ENCODE peak calls at places on chromosome 13, in ten cellular contexts. A is ovary; G is CD4-positive, CD25-positive, alpha-beta regulatory T cell; F is stomach; Z is heart left ventricle; H is left ventricle myocardium inferior; U is GM23248; R is breast epithelium; I is body of pancreas; M is mucosa of descending colon. D is an unnamed sample. For H3K4me1, the result is how much of the 10 kb centered on the place peaks cover.

GRCh38 chr13:18952225-18953016 is 229.2 kb downstream of the TUBA3C start:
- DNase-seq in A (no peak), G (no peak), F (no peak), Z (no peak), H (no peak), U (no peak), R (no peak), I (no peak), M (no peak), D (no peak)

GRCh38 chr13:84649853-84650252 is 767.6 kb upstream of the SLITRK1 start:
- DNase-seq in A (no peak), G (no peak), F (no peak), Z (peak), H (no peak), U (peak), R (no peak), I (no peak), M (no peak), D (peak)

GRCh38 chr13:52931913-52932312 is 83.5 kb upstream of the PCDH8 start:
- DNase-seq in A (no peak), G (no peak), F (no peak), Z (no peak), H (no peak), U (no peak), R (no peak), I (no peak), M (no peak), D (no peak)

GRCh38 chr13:80654638-80655249 is 313.8 kb upstream of the SPRY2 start:
- DNase-seq in A (no peak), G (no peak), F (no peak), Z (no peak), H (no peak), U (no peak), R (no peak), I (no peak), M (no peak), D (peak)

GRCh38 chr13:40315416-40316064 is 350.9 kb downstream of the FOXO1 start:
- DNase-seq in A (no peak), G (peak), F (no peak), Z (peak), H (no peak), U (no peak), R (no peak), I (peak), M (no peak), D (peak)

GRCh38 chr13:85970727-85971126 is 171.5 kb upstream of the SLITRK6 start:
- DNase-seq in A (no peak), G (no peak), F (no peak), Z (no peak), H (no peak), U (peak), R (no peak), I (no peak), M (no peak), D (no peak)

GRCh38 chr13:54658771-54659170 is 1630.2 kb downstream of the OLFM4 start:
- DNase-seq in A (no peak), G (no peak), F (no peak), Z (no peak), H (no peak), U (no peak), R (no peak), I (no peak), M (no peak), D (no peak)

GRCh38 chr13:25171517-25172302 is at the start of gene AMER2:
- DNase-seq in A (no peak), G (no peak), F (no peak), Z (no peak), H (peak), U (peak), R (no peak), I (peak), M (no peak), D (no peak)

GRCh38 chr13:74641586-74641985 is 507.4 kb upstream of the KLF12 start:
- DNase-seq in A (no peak), G (no peak), F (no peak), Z (no peak), H (no peak), U (peak), R (no peak), I (no peak), M (no peak), D (no peak)

GRCh38 chr13:31947506-31947905 is 84.1 kb upstream of the FRY start:
- DNase-seq in A (no peak), G (no peak), F (no peak), Z (no peak), H (no peak), U (peak), R (no peak), I (peak), M (no peak), D (no peak)

GRCh38 chr13:34065915-34066314 is 248.0 kb downstream of the RFC3 start:
- DNase-seq in A (no peak), G (no peak), F (no peak), Z (no peak), H (no peak), U (no peak), R (no peak), I (no peak), M (no peak), D (no peak)

GRCh38 chr13:48624858-48625257 is 28.9 kb upstream of the CYSLTR2 start:
- DNase-seq in A (no peak), G (no peak), F (no peak), Z (no peak), H (no peak), U (no peak), R (no peak), I (no peak), M (no peak), D (no peak)

GRCh38 chr13:94901070-94901469 is 188.7 kb upstream of the SOX21 start:
- DNase-seq in A (no peak), G (no peak), F (no peak), Z (no peak), H (no peak), U (no peak), R (no peak), I (no peak), M (no peak), D (no peak)

GRCh38 chr13:51895906-51896888 is 34.4 kb downstream of the CCDC70 start:
- DNase-seq in A (no peak), G (peak), F (peak), Z (peak), H (peak), U (peak), R (no peak), I (peak), M (peak), D (peak)

GRCh38 chr13:71879129-71879535 is 12.1 kb upstream of the DACH1 start:
- DNase-seq in A (no peak), G (no peak), F (no peak), Z (peak), H (no peak), U (peak), R (no peak), I (peak), M (no peak), D (peak)

GRCh38 chr13:65990684-65991083 is 1239.5 kb downstream of the PCDH9 start:
- DNase-seq in A (no peak), G (no peak), F (no peak), Z (no peak), H (no peak), U (no peak), R (no peak), I (no peak), M (no peak), D (no peak)

GRCh38 chr13:53074119-53074518 is 45.5 kb downstream of the OLFM4 start:
- DNase-seq in A (no peak), G (no peak), F (no peak), Z (no peak), H (no peak), U (no peak), R (no peak), I (no peak), M (no peak), D (no peak)

GRCh38 chr13:77383097-77383496 is 56.2 kb upstream of the MYCBP2 start:
- DNase-seq in A (no peak), G (no peak), F (no peak), Z (no peak), H (no peak), U (no peak), R (no peak), I (no peak), M (no peak), D (no peak)

GRCh38 chr13:77386046-77386445 is 59.2 kb upstream of the MYCBP2 start:
- DNase-seq in A (no peak), G (no peak), F (no peak), Z (no peak), H (no peak), U (peak), R (no peak), I (no peak), M (no peak), D (no peak)

GRCh38 chr13:77386880-77387606 is 60.1 kb upstream of the MYCBP2 start:
- DNase-seq in A (no peak), G (no peak), F (no peak), Z (no peak), H (no peak), U (peak), R (no peak), I (peak), M (no peak), D (no peak)

GRCh38 chr13:77387607-77388200 is 60.8 kb upstream of the MYCBP2 start:
- DNase-seq in A (no peak), G (no peak), F (no peak), Z (no peak), H (no peak), U (peak), R (no peak), I (no peak), M (no peak), D (no peak)

DNA sequence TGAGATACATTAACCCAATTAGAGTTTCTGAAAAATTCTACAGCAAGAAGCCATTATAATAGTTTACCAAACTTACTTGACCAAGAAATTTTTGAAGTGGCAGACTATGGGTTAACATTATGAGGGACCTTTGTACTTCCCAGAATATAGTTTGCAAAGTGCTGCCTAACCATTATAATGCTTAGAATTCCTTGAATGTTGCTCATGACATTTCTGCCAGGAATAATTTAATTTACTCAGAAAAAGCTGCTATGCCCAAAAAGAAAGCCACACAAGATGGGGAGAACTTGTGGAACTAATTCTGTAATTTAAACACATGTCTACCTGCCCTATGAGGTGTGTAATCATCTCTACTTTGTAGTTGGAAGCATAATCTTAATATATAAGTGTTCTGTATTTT is 58.1 kb upstream of the MYCBP2 start:
- DNase-seq in A (no peak), G (no peak), F (no peak), Z (no peak), H (no peak), U (peak), R (no peak), I (no peak), M (no peak), D (no peak)
- H3K4me1 ChIP-seq in A (under half), G (under half), F (under half), Z (under half), H (under half), U (under half), R (under half), I (under half), M (under half), D (under half)

GRCh38 chr13:114115191-114115671 is 17.2 kb downstream of the RASA3 start:
- DNase-seq in A (no peak), G (no peak), F (peak), Z (peak), H (no peak), U (peak), R (peak), I (peak), M (peak), D (peak)

GRCh38 chr13:114111577-114111976 is 20.8 kb downstream of the RASA3 start:
- DNase-seq in A (no peak), G (no peak), F (no peak), Z (no peak), H (no peak), U (peak), R (no peak), I (no peak), M (no peak), D (no peak)

GRCh38 chr13:114112231-114112825 is 20.1 kb downstream of the RASA3 start:
- DNase-seq in A (no peak), G (no peak), F (no peak), Z (no peak), H (no peak), U (no peak), R (peak), I (no peak), M (peak), D (no peak)

GRCh38 chr13:114113961-114114360 is 18.5 kb downstream of the RASA3 start:
- DNase-seq in A (no peak), G (no peak), F (no peak), Z (no peak), H (no peak), U (no peak), R (peak), I (no peak), M (peak), D (no peak)

GRCh38 chr13:114112826-114113322 is 19.5 kb downstream of the RASA3 start:
- DNase-seq in A (no peak), G (no peak), F (no peak), Z (no peak), H (no peak), U (no peak), R (peak), I (no peak), M (peak), D (no peak)
- H3K4me1 ChIP-seq in A (under half), G (half or more), F (under half), Z (under half), H (under half), U (under half), R (under half), I (under half), M (under half), D (under half)

GRCh38 chr13:46385946-46386345 is 1.1 kb downstream of the RUBCNL start:
- DNase-seq in A (no peak), G (no peak), F (no peak), Z (no peak), H (no peak), U (peak), R (no peak), I (no peak), M (no peak), D (no peak)
- H3K4me1 ChIP-seq in A (under half), G (under half), F (under half), Z (under half), H (under half), U (under half), R (under half), I (under half), M (under half), D (under half)

GRCh38 chr13:21176195-21176981 is at the start of the genes MRPL57 and SKA3:
- DNase-seq in A (peak), G (peak), F (peak), Z (peak), H (peak), U (peak), R (peak), I (peak), M (peak), D (peak)
- H3K4me1 ChIP-seq in A (under half), G (under half), F (under half), Z (under half), H (under half), U (under half), R (under half), I (under half), M (under half), D (under half)

DNA sequence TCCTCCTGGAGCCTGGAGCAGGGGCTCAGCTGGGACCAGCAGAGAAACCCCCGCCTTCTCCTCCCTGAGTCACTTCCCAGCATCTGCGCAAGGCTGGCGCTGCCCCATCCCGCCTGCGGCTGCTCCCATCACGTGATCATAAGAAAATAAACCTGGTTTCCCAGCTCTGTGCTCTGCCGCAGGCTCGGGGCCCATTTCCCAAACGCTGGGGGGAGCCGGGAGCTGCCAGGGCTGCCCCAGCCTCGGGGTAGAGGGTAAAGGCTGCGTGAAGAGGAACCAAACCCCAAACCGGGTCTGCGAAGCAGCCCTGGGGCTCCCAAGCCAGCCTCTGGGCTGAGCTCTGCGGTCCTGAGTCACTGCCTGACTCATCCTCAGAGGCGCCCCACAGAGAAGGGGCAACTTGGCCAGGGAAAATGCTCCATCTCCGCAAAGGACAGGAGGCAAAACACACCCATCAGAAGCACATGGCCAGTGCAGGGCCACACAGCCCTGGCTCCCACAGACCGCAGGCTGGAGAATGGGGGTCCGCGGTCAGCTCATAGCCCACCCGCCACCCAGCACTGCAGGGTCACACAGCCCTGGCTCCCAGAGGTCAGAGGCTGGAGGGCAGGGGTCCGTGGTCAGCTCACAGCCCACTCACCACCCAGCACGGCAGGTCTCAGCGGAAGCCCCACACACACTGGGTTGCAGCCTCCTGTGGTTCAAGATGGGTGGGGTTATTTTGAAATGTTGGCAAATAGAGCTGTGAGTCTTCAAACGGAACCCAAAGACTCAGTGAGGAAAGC is 67.1 kb downstream of the RASA3 start:
- DNase-seq in A (peak), G (peak), F (peak), Z (peak), H (peak), U (peak), R (peak), I (peak), M (peak), D (peak)
- H3K4me1 ChIP-seq in A (under half), G (half or more), F (half or more), Z (half or more), H (half or more), U (half or more), R (under half), I (under half), M (under half), D (half or more)

GRCh38 chr13:46667687-46668281 is 114.8 kb downstream of the LRCH1 start:
- DNase-seq in A (no peak), G (no peak), F (no peak), Z (no peak), H (no peak), U (peak), R (no peak), I (no peak), M (no peak), D (no peak)
- H3K4me1 ChIP-seq in A (under half), G (under half), F (under half), Z (half or more), H (half or more), U (under half), R (under half), I (under half), M (under half), D (half or more)

GRCh38 chr13:98520674-98521449 is 56.0 kb downstream of the STK24 start:
- DNase-seq in A (no peak), G (no peak), F (no peak), Z (no peak), H (no peak), U (peak), R (no peak), I (no peak), M (no peak), D (no peak)
- H3K4me1 ChIP-seq in A (under half), G (half or more), F (under half), Z (half or more), H (half or more), U (under half), R (under half), I (half or more), M (under half), D (half or more)

GRCh38 chr13:110912651-110913051 is 2.2 kb downstream of the ANKRD10 start:
- DNase-seq in A (no peak), G (no peak), F (no peak), Z (no peak), H (no peak), U (peak), R (no peak), I (peak), M (no peak), D (no peak)

GRCh38 chr13:110913911-110914292 is 967 bp downstream of the ANKRD10 start:
- DNase-seq in A (no peak), G (no peak), F (no peak), Z (no peak), H (no peak), U (peak), R (no peak), I (no peak), M (no peak), D (no peak)

GRCh38 chr13:110910013-110910890 is 4.6 kb downstream of the ANKRD10 start:
- DNase-seq in A (no peak), G (no peak), F (no peak), Z (no peak), H (no peak), U (no peak), R (no peak), I (peak), M (no peak), D (no peak)

GRCh38 chr13:110913322-110913721 is 1.5 kb downstream of the ANKRD10 start:
- DNase-seq in A (no peak), G (no peak), F (peak), Z (no peak), H (no peak), U (peak), R (no peak), I (peak), M (peak), D (no peak)

GRCh38 chr13:110911880-110912279 is 3.0 kb downstream of the ANKRD10 start:
- DNase-seq in A (no peak), G (no peak), F (no peak), Z (no peak), H (no peak), U (peak), R (no peak), I (no peak), M (no peak), D (no peak)
- H3K4me1 ChIP-seq in A (under half), G (half or more), F (half or more), Z (half or more), H (half or more), U (under half), R (under half), I (half or more), M (under half), D (half or more)

D was measured in heart right ventricle.